ENCODE peak calls at places on chromosome 20, in seven cellular contexts. One of them, this sample, is unnamed.

GRCh38 chr20:7841967-7842301 is 98.3 kb downstream of the HAO1 start:
- DNase-seq in GF-D8: no peak
- DNase-seq in substantia nigra: no peak
- DNase-seq in upper lobe of right lung: no peak
- DNase-seq in midbrain: no peak
- DNase-seq in progenitor cell of endocrine pancreas: no peak
- DNase-seq in D341Med: peak
- DNase-seq in this sample: no peak

GRCh38 chr20:2699775-2700413 is 7.3 kb downstream of the EBF4 start:
- DNase-seq in progenitor cell of endocrine pancreas: no peak
- DNase-seq in midbrain: no peak
- DNase-seq in GF-D8: no peak
- DNase-seq in upper lobe of right lung: no peak
- DNase-seq in D341Med: no peak
- DNase-seq in substantia nigra: no peak
- DNase-seq in this sample: no peak

GRCh38 chr20:4645621-4646020 is 76.1 kb upstream of the PRND start:
- DNase-seq in upper lobe of right lung: no peak
- DNase-seq in D341Med: no peak
- DNase-seq in substantia nigra: no peak
- DNase-seq in progenitor cell of endocrine pancreas: no peak
- DNase-seq in midbrain: no peak
- DNase-seq in GF-D8: no peak
- DNase-seq in this sample: no peak

GRCh38 chr20:23157741-23158140 is 71.6 kb upstream of the CD93 start:
- DNase-seq in D341Med: no peak
- DNase-seq in substantia nigra: no peak
- DNase-seq in progenitor cell of endocrine pancreas: no peak
- DNase-seq in GF-D8: no peak
- DNase-seq in midbrain: no peak
- DNase-seq in upper lobe of right lung: no peak
- DNase-seq in this sample: no peak

GRCh38 chr20:17747431-17747846 is 47.7 kb downstream of the BANF2 start:
- DNase-seq in substantia nigra: no peak
- DNase-seq in D341Med: no peak
- DNase-seq in midbrain: no peak
- DNase-seq in upper lobe of right lung: no peak
- DNase-seq in GF-D8: no peak
- DNase-seq in progenitor cell of endocrine pancreas: no peak
- DNase-seq in this sample: no peak

GRCh38 chr20:46207783-46208182 is 89.7 kb downstream of the CD40 start:
- DNase-seq in GF-D8: no peak
- DNase-seq in D341Med: no peak
- DNase-seq in substantia nigra: no peak
- DNase-seq in progenitor cell of endocrine pancreas: no peak
- DNase-seq in upper lobe of right lung: no peak
- DNase-seq in midbrain: no peak
- DNase-seq in this sample: no peak

GRCh38 chr20:48827880-48828733 is at the start of gene PREX1:
- DNase-seq in D341Med: peak
- DNase-seq in GF-D8: peak
- DNase-seq in substantia nigra: peak
- DNase-seq in midbrain: peak
- DNase-seq in upper lobe of right lung: peak
- DNase-seq in progenitor cell of endocrine pancreas: peak
- DNase-seq in this sample: peak

GRCh38 chr20:31602779-31603441 is 2.2 kb upstream of the ID1 start:
- DNase-seq in GF-D8: peak
- DNase-seq in D341Med: no peak
- DNase-seq in progenitor cell of endocrine pancreas: no peak
- DNase-seq in substantia nigra: no peak
- DNase-seq in upper lobe of right lung: no peak
- DNase-seq in midbrain: no peak
- DNase-seq in this sample: no peak

GRCh38 chr20:4509825-4510522 is 211.7 kb upstream of the PRND start:
- DNase-seq in substantia nigra: no peak
- DNase-seq in D341Med: no peak
- DNase-seq in upper lobe of right lung: no peak
- DNase-seq in midbrain: no peak
- DNase-seq in GF-D8: no peak
- DNase-seq in progenitor cell of endocrine pancreas: no peak
- DNase-seq in this sample: no peak

GRCh38 chr20:37490670-37491350 is 30.2 kb upstream of the NNAT start:
- DNase-seq in midbrain: no peak
- DNase-seq in GF-D8: no peak
- DNase-seq in upper lobe of right lung: no peak
- DNase-seq in D341Med: no peak
- DNase-seq in progenitor cell of endocrine pancreas: no peak
- DNase-seq in substantia nigra: no peak
- DNase-seq in this sample: no peak

GRCh38 chr20:7214081-7214740 is 446.7 kb downstream of the BMP2 start:
- DNase-seq in D341Med: no peak
- DNase-seq in GF-D8: no peak
- DNase-seq in progenitor cell of endocrine pancreas: no peak
- DNase-seq in midbrain: no peak
- DNase-seq in substantia nigra: no peak
- DNase-seq in upper lobe of right lung: no peak
- DNase-seq in this sample: no peak

GRCh38 chr20:2919518-2920245 is 46.4 kb downstream of the PTPRA start:
- DNase-seq in midbrain: no peak
- DNase-seq in upper lobe of right lung: no peak
- DNase-seq in substantia nigra: no peak
- DNase-seq in progenitor cell of endocrine pancreas: no peak
- DNase-seq in GF-D8: no peak
- DNase-seq in D341Med: no peak
- DNase-seq in this sample: no peak

GRCh38 chr20:50595988-50596693 is 86.0 kb downstream of the PTPN1 start:
- DNase-seq in midbrain: no peak
- DNase-seq in upper lobe of right lung: no peak
- DNase-seq in D341Med: no peak
- DNase-seq in substantia nigra: no peak
- DNase-seq in GF-D8: no peak
- DNase-seq in progenitor cell of endocrine pancreas: no peak
- DNase-seq in this sample: no peak

GRCh38 chr20:19885981-19886665 is 128.1 kb downstream of the RIN2 start:
- DNase-seq in substantia nigra: peak
- DNase-seq in D341Med: no peak
- DNase-seq in progenitor cell of endocrine pancreas: no peak
- DNase-seq in GF-D8: no peak
- DNase-seq in midbrain: peak
- DNase-seq in upper lobe of right lung: peak
- DNase-seq in this sample: no peak

GRCh38 chr20:62860924-62861691 is 514 bp downstream of the TCFL5 start:
- DNase-seq in midbrain: no peak
- DNase-seq in substantia nigra: no peak
- DNase-seq in GF-D8: no peak
- DNase-seq in upper lobe of right lung: peak
- DNase-seq in progenitor cell of endocrine pancreas: no peak
- DNase-seq in D341Med: peak
- DNase-seq in this sample: peak

GRCh38 chr20:4666001-4666470 is 55.7 kb upstream of the PRND start:
- DNase-seq in upper lobe of right lung: no peak
- DNase-seq in progenitor cell of endocrine pancreas: no peak
- DNase-seq in D341Med: no peak
- DNase-seq in GF-D8: peak
- DNase-seq in substantia nigra: no peak
- DNase-seq in midbrain: no peak
- DNase-seq in this sample: no peak

GRCh38 chr20:16391003-16391402 is 182.2 kb downstream of the KIF16B start:
- DNase-seq in D341Med: no peak
- DNase-seq in upper lobe of right lung: no peak
- DNase-seq in substantia nigra: no peak
- DNase-seq in midbrain: no peak
- DNase-seq in progenitor cell of endocrine pancreas: no peak
- DNase-seq in GF-D8: no peak
- DNase-seq in this sample: no peak

GRCh38 chr20:37430778-37431460 is 85.0 kb downstream of the SRC start:
- DNase-seq in substantia nigra: no peak
- DNase-seq in D341Med: no peak
- DNase-seq in upper lobe of right lung: no peak
- DNase-seq in progenitor cell of endocrine pancreas: no peak
- DNase-seq in midbrain: no peak
- DNase-seq in GF-D8: no peak
- DNase-seq in this sample: no peak

GRCh38 chr20:6134592-6134991 is 11.8 kb upstream of the FERMT1 start:
- DNase-seq in progenitor cell of endocrine pancreas: no peak
- DNase-seq in substantia nigra: no peak
- DNase-seq in D341Med: no peak
- DNase-seq in midbrain: no peak
- DNase-seq in upper lobe of right lung: no peak
- DNase-seq in GF-D8: no peak
- DNase-seq in this sample: no peak

GRCh38 chr20:8895472-8895871 is 173.4 kb upstream of the PLCB4 start:
- DNase-seq in upper lobe of right lung: no peak
- DNase-seq in substantia nigra: no peak
- DNase-seq in D341Med: no peak
- DNase-seq in GF-D8: no peak
- DNase-seq in progenitor cell of endocrine pancreas: no peak
- DNase-seq in midbrain: no peak
- DNase-seq in this sample: no peak

GRCh38 chr20:13364278-13365170 is 143.4 kb downstream of the ISM1 start:
- DNase-seq in GF-D8: no peak
- DNase-seq in upper lobe of right lung: no peak
- DNase-seq in progenitor cell of endocrine pancreas: no peak
- DNase-seq in D341Med: no peak
- DNase-seq in midbrain: no peak
- DNase-seq in substantia nigra: no peak
- DNase-seq in this sample: no peak

GRCh38 chr20:58392286-58392685 is 3.3 kb downstream of the VAPB start:
- DNase-seq in progenitor cell of endocrine pancreas: no peak
- DNase-seq in GF-D8: no peak
- DNase-seq in substantia nigra: no peak
- DNase-seq in upper lobe of right lung: no peak
- DNase-seq in midbrain: no peak
- DNase-seq in D341Med: no peak
- DNase-seq in this sample: no peak

GRCh38 chr20:11054266-11055025 is 380.6 kb upstream of the JAG1 start:
- DNase-seq in substantia nigra: no peak
- DNase-seq in GF-D8: no peak
- DNase-seq in midbrain: no peak
- DNase-seq in progenitor cell of endocrine pancreas: no peak
- DNase-seq in upper lobe of right lung: no peak
- DNase-seq in D341Med: no peak
- DNase-seq in this sample: no peak

GRCh38 chr20:32462900-32463641 is 104.9 kb downstream of the ASXL1 start:
- DNase-seq in D341Med: no peak
- DNase-seq in substantia nigra: no peak
- DNase-seq in progenitor cell of endocrine pancreas: no peak
- DNase-seq in GF-D8: no peak
- DNase-seq in midbrain: no peak
- DNase-seq in upper lobe of right lung: no peak
- DNase-seq in this sample: no peak

GRCh38 chr20:53016534-53017042 is 44.4 kb downstream of the TSHZ2 start:
- DNase-seq in D341Med: no peak
- DNase-seq in midbrain: no peak
- DNase-seq in upper lobe of right lung: no peak
- DNase-seq in GF-D8: no peak
- DNase-seq in progenitor cell of endocrine pancreas: no peak
- DNase-seq in substantia nigra: no peak
- DNase-seq in this sample: no peak

GRCh38 chr20:60257671-60258070 is 299.4 kb downstream of the CDH26 start:
- DNase-seq in midbrain: no peak
- DNase-seq in substantia nigra: no peak
- DNase-seq in upper lobe of right lung: no peak
- DNase-seq in GF-D8: no peak
- DNase-seq in D341Med: no peak
- DNase-seq in progenitor cell of endocrine pancreas: no peak
- DNase-seq in this sample: no peak

GRCh38 chr20:47676219-47676721 is 109.0 kb downstream of the SULF2 start:
- DNase-seq in midbrain: no peak
- DNase-seq in D341Med: no peak
- DNase-seq in substantia nigra: no peak
- DNase-seq in GF-D8: no peak
- DNase-seq in upper lobe of right lung: peak
- DNase-seq in progenitor cell of endocrine pancreas: no peak
- DNase-seq in this sample: no peak

GRCh38 chr20:36543187-36544133 is 2.1 kb downstream of the MYL9 start:
- DNase-seq in D341Med: peak
- DNase-seq in progenitor cell of endocrine pancreas: no peak
- DNase-seq in substantia nigra: no peak
- DNase-seq in upper lobe of right lung: no peak
- DNase-seq in GF-D8: no peak
- DNase-seq in midbrain: no peak
- DNase-seq in this sample: no peak

GRCh38 chr20:58751956-58752355 is 59.4 kb downstream of the NPEPL1 start:
- DNase-seq in upper lobe of right lung: no peak
- DNase-seq in substantia nigra: no peak
- DNase-seq in GF-D8: no peak
- DNase-seq in D341Med: peak
- DNase-seq in midbrain: no peak
- DNase-seq in progenitor cell of endocrine pancreas: no peak
- DNase-seq in this sample: no peak

GRCh38 chr20:11929947-11930346 is 12.3 kb downstream of the BTBD3 start:
- DNase-seq in upper lobe of right lung: no peak
- DNase-seq in D341Med: no peak
- DNase-seq in progenitor cell of endocrine pancreas: no peak
- DNase-seq in midbrain: no peak
- DNase-seq in substantia nigra: no peak
- DNase-seq in GF-D8: no peak
- DNase-seq in this sample: no peak

GRCh38 chr20:36891211-36891610 is 15.3 kb downstream of the TLDC2 start:
- DNase-seq in progenitor cell of endocrine pancreas: no peak
- DNase-seq in D341Med: no peak
- DNase-seq in GF-D8: no peak
- DNase-seq in substantia nigra: no peak
- DNase-seq in upper lobe of right lung: no peak
- DNase-seq in midbrain: no peak
- DNase-seq in this sample: no peak

GRCh38 chr20:35699914-35700624 is 864 bp downstream of the ROMO1 start:
- DNase-seq in GF-D8: no peak
- DNase-seq in D341Med: no peak
- DNase-seq in upper lobe of right lung: no peak
- DNase-seq in substantia nigra: no peak
- DNase-seq in progenitor cell of endocrine pancreas: no peak
- DNase-seq in midbrain: no peak
- DNase-seq in this sample: no peak

GRCh38 chr20:2054911-2055310 is 46.7 kb upstream of the STK35 start:
- DNase-seq in midbrain: no peak
- DNase-seq in D341Med: no peak
- DNase-seq in GF-D8: no peak
- DNase-seq in substantia nigra: no peak
- DNase-seq in progenitor cell of endocrine pancreas: no peak
- DNase-seq in upper lobe of right lung: no peak
- DNase-seq in this sample: no peak

GRCh38 chr20:5652626-5653573 is 97.3 kb upstream of the SHLD1 start:
- DNase-seq in GF-D8: no peak
- DNase-seq in progenitor cell of endocrine pancreas: no peak
- DNase-seq in D341Med: no peak
- DNase-seq in substantia nigra: no peak
- DNase-seq in midbrain: no peak
- DNase-seq in upper lobe of right lung: no peak
- DNase-seq in this sample: no peak

GRCh38 chr20:52972190-52972937 is at the start of gene TSHZ2:
- DNase-seq in GF-D8: no peak
- DNase-seq in midbrain: no peak
- DNase-seq in D341Med: peak
- DNase-seq in progenitor cell of endocrine pancreas: peak
- DNase-seq in upper lobe of right lung: no peak
- DNase-seq in substantia nigra: no peak
- DNase-seq in this sample: peak

GRCh38 chr20:36969478-36970186 is 18.1 kb upstream of the SAMHD1 start:
- DNase-seq in substantia nigra: no peak
- DNase-seq in progenitor cell of endocrine pancreas: no peak
- DNase-seq in GF-D8: no peak
- DNase-seq in midbrain: no peak
- DNase-seq in upper lobe of right lung: no peak
- DNase-seq in D341Med: no peak
- DNase-seq in this sample: no peak

GRCh38 chr20:63966944-63967322 is 2.8 kb downstream of the ZNF512B start:
- DNase-seq in D341Med: no peak
- DNase-seq in upper lobe of right lung: no peak
- DNase-seq in progenitor cell of endocrine pancreas: peak
- DNase-seq in substantia nigra: no peak
- DNase-seq in GF-D8: no peak
- DNase-seq in midbrain: no peak
- DNase-seq in this sample: no peak

GRCh38 chr20:58481541-58482021 is 33.6 kb downstream of the APCDD1L start:
- DNase-seq in substantia nigra: no peak
- DNase-seq in D341Med: peak
- DNase-seq in progenitor cell of endocrine pancreas: peak
- DNase-seq in upper lobe of right lung: no peak
- DNase-seq in midbrain: peak
- DNase-seq in GF-D8: no peak
- DNase-seq in this sample: peak

This sample was measured in glutamatergic neuron.